ENCODE peak calls at places on chromosomes 12 and 14, in six cellular contexts. R is KBM-7; Y is central memory CD4-positive, alpha-beta T cell; K is endothelial cell; W is fibroblast of villous mesenchyme; I is stimulated activated CD4-positive, alpha-beta T cell treated with anti-CD3 and anti-CD28 coated beads, Interleukin-15, amount 100 ng/mL, for 24 hours. L is an unnamed sample.
A peak's percentile ranks its signal among the peaks of the same experiment; 100 is the strongest.

GRCh38 chr14:103626150-103626850 is 2.7 kb upstream of the KLC1 start:
- DNase-seq in R (no peak), Y (no peak), K (no peak), W (no peak), I (no peak), L (no peak)

GRCh38 chr14:90193925-90194324 is 62.4 kb upstream of the PSMC1 start:
- DNase-seq in R (peak; percentile 11), Y (no peak), K (peak; percentile 22), W (no peak), I (peak; percentile 22), L (no peak)

GRCh38 chr14:104977681-104978647 is at the start of gene AHNAK2:
- DNase-seq in R (peak; percentile 64), Y (peak; percentile 29), K (peak; percentile 85), W (peak; percentile 77), I (peak; percentile 78), L (peak; percentile 81)

GRCh38 chr12:109815874-109816617 is 17.2 kb downstream of the TRPV4 start:
- DNase-seq in R (no peak), Y (no peak), K (no peak), W (no peak), I (no peak), L (no peak)

GRCh38 chr14:58171090-58171489 is 19.1 kb upstream of the ARMH4 start:
- DNase-seq in R (peak; percentile 84), Y (no peak), K (peak; percentile 50), W (peak; percentile 85), I (peak; percentile 65), L (peak; percentile 83)

GRCh38 chr12:108646597-108647190 is 13.0 kb upstream of the SELPLG start:
- DNase-seq in R (no peak), Y (no peak), K (no peak), W (peak; percentile 74), I (no peak), L (no peak)

GRCh38 chr12:99154264-99154982 is 493.1 kb upstream of the GARIN6 start:
- DNase-seq in R (no peak), Y (no peak), K (no peak), W (peak; percentile 5), I (no peak), L (no peak)

GRCh38 chr12:99983721-99984258 is 946 bp downstream of the ANKS1B start:
- DNase-seq in R (no peak), Y (no peak), K (peak; percentile 6), W (no peak), I (peak; percentile 4), L (peak; percentile 11)

GRCh38 chr14:30387856-30388255 is 171.1 kb upstream of the G2E3 start:
- DNase-seq in R (no peak), Y (no peak), K (no peak), W (no peak), I (no peak), L (no peak)

GRCh38 chr14:90760591-90761316 is 55.5 kb downstream of the TTC7B start:
- DNase-seq in R (peak; percentile 54), Y (no peak), K (no peak), W (peak; percentile 32), I (no peak), L (peak; percentile 65)

GRCh38 chr14:61615743-61616523 is 79.4 kb upstream of the HIF1A start:
- DNase-seq in R (no peak), Y (no peak), K (no peak), W (no peak), I (no peak), L (no peak)

GRCh38 chr12:124821252-124822200 is 42.1 kb downstream of the SCARB1 start:
- DNase-seq in R (no peak), Y (no peak), K (no peak), W (no peak), I (no peak), L (no peak)

GRCh38 chr12:131869871-131870418 is 24.5 kb upstream of the ULK1 start:
- DNase-seq in R (no peak), Y (no peak), K (no peak), W (peak; percentile 57), I (no peak), L (peak; percentile 90)

GRCh38 chr12:56522486-56523193 is 1.0 kb downstream of the RBMS2 start:
- DNase-seq in R (no peak), Y (no peak), K (no peak), W (peak; percentile 16), I (no peak), L (no peak)

GRCh38 chr12:130658561-130658960 is 57.5 kb downstream of the RIMBP2 start:
- DNase-seq in R (no peak), Y (no peak), K (no peak), W (no peak), I (no peak), L (no peak)

GRCh38 chr12:105729372-105729771 is 398.9 kb downstream of the C12orf75 start:
- DNase-seq in R (no peak), Y (no peak), K (no peak), W (no peak), I (no peak), L (no peak)

GRCh38 chr14:71852201-71852600 is 80.0 kb upstream of the RGS6 start:
- DNase-seq in R (peak; percentile 8), Y (no peak), K (no peak), W (peak; percentile 4), I (no peak), L (no peak)

GRCh38 chr12:56377310-56377988 is 14.8 kb upstream of the APOF start:
- DNase-seq in R (no peak), Y (no peak), K (no peak), W (peak; percentile 13), I (no peak), L (no peak)

GRCh38 chr12:132315951-132316350 is 13.4 kb downstream of the GALNT9 start:
- DNase-seq in R (no peak), Y (no peak), K (no peak), W (no peak), I (no peak), L (no peak)

GRCh38 chr14:72948481-72949138 is 22.3 kb downstream of the DCAF4 start:
- DNase-seq in R (peak; percentile 66), Y (peak; percentile 30), K (peak; percentile 75), W (peak; percentile 67), I (peak; percentile 77), L (peak; percentile 62)

GRCh38 chr12:106416273-106416672 is 58.7 kb downstream of the POLR3B start:
- DNase-seq in R (no peak), Y (no peak), K (no peak), W (no peak), I (no peak), L (no peak)

GRCh38 chr14:38507299-38507698 is 251.4 kb upstream of the CLEC14A start:
- DNase-seq in R (no peak), Y (no peak), K (no peak), W (no peak), I (no peak), L (no peak)

GRCh38 chr14:73591690-73592448 is at the start of gene ACOT4:
- DNase-seq in R (no peak), Y (peak; percentile 68), K (peak; percentile 34), W (peak; percentile 21), I (peak; percentile 64), L (peak; percentile 80)

GRCh38 chr14:93868165-93868564 is 59.0 kb upstream of the FAM181A start:
- DNase-seq in R (no peak), Y (no peak), K (no peak), W (no peak), I (no peak), L (no peak)

L was measured in SW480.